ENCODE peak calls at places on chromosomes 7 and 10, in four cellular contexts. M, E, G and A are unnamed samples.

GRCh38 chr7:116955801-116956514 is 2.7 kb downstream of the ST7 start:
- DNase-seq in M (no peak), E (peak), G (no peak), A (no peak)

GRCh38 chr10:123318516-123318915 is 164.3 kb downstream of the BUB3 start:
- DNase-seq in M (no peak), E (no peak), G (no peak), A (no peak)

GRCh38 chr7:44978511-44979366 is at the start of gene MYO1G:
- DNase-seq in M (no peak), E (no peak), G (no peak), A (no peak)

GRCh38 chr10:79097021-79097695 is 28.4 kb downstream of the ZMIZ1 start:
- DNase-seq in M (peak), E (no peak), G (no peak), A (no peak)

GRCh38 chr10:9045311-9045710 is 990.8 kb downstream of the GATA3 start:
- DNase-seq in M (no peak), E (no peak), G (no peak), A (no peak)

GRCh38 chr7:104206841-104207240 is 972 bp downstream of the ORC5 start:
- DNase-seq in M (no peak), E (no peak), G (no peak), A (no peak)

GRCh38 chr7:28207486-28208158 is 27.0 kb upstream of the JAZF1 start:
- DNase-seq in M (no peak), E (no peak), G (no peak), A (no peak)

GRCh38 chr10:48684792-48685651 is at the start of gene WDFY4:
- DNase-seq in M (no peak), E (no peak), G (no peak), A (no peak)

GRCh38 chr7:33743594-33743993 is 161.7 kb upstream of the BMPER start:
- DNase-seq in M (peak), E (peak), G (no peak), A (no peak)

GRCh38 chr7:91157579-91158320 is 106.5 kb upstream of the FZD1 start:
- DNase-seq in M (no peak), E (no peak), G (no peak), A (no peak)

GRCh38 chr10:44988957-44989620 is 10.5 kb upstream of the DEPP1 start:
- DNase-seq in M (no peak), E (no peak), G (no peak), A (no peak)

GRCh38 chr7:11557627-11558026 is 274.4 kb downstream of the THSD7A start:
- DNase-seq in M (no peak), E (peak), G (peak), A (no peak)

GRCh38 chr7:135169141-135169935 is 1.2 kb downstream of the CYREN start:
- DNase-seq in M (peak), E (peak), G (peak), A (no peak)

GRCh38 chr10:76998451-76998850 is 639.2 kb downstream of the KCNMA1 start:
- DNase-seq in M (no peak), E (no peak), G (no peak), A (no peak)

GRCh38 chr7:22854158-22855048 is 31.8 kb upstream of the TOMM7 start:
- DNase-seq in M (peak), E (peak), G (peak), A (peak)

GRCh38 chr7:96837583-96837982 is 127.9 kb upstream of the SEM1 start:
- DNase-seq in M (no peak), E (no peak), G (no peak), A (no peak)

GRCh38 chr10:125060038-125060437 is 100.3 kb downstream of the CTBP2 start:
- DNase-seq in M (peak), E (peak), G (no peak), A (no peak)

GRCh38 chr10:32413513-32413912 is 32.4 kb upstream of the CCDC7 start:
- DNase-seq in M (peak), E (peak), G (no peak), A (no peak)

GRCh38 chr7:155774947-155775346 is 37.3 kb downstream of the SHH start:
- DNase-seq in M (no peak), E (no peak), G (no peak), A (no peak)

GRCh38 chr7:51162724-51163329 is 153.8 kb downstream of the COBL start:
- DNase-seq in M (peak), E (peak), G (peak), A (peak)

GRCh38 chr7:132080967-132081668 is 495.2 kb downstream of the PLXNA4 start:
- DNase-seq in M (peak), E (peak), G (no peak), A (no peak)

GRCh38 chr7:18068745-18069144 is 41.1 kb upstream of the PRPS1L1 start:
- DNase-seq in M (no peak), E (no peak), G (no peak), A (no peak)

GRCh38 chr7:70190266-70190665 is 592.0 kb downstream of the AUTS2 start:
- DNase-seq in M (no peak), E (no peak), G (no peak), A (no peak)

GRCh38 chr10:124911124-124912051 is 30.5 kb upstream of the ZRANB1 start:
- DNase-seq in M (peak), E (peak), G (no peak), A (no peak)

GRCh38 chr7:84195295-84196006 is 862 bp upstream of the SEMA3A start:
- DNase-seq in M (no peak), E (no peak), G (no peak), A (no peak)

GRCh38 chr7:106041140-106041717 is 70.9 kb downstream of the SYPL1 start:
- DNase-seq in M (peak), E (no peak), G (peak), A (peak)

GRCh38 chr10:7170626-7171322 is 240.1 kb downstream of the SFMBT2 start:
- DNase-seq in M (no peak), E (no peak), G (no peak), A (no peak)

GRCh38 chr7:110007316-110007910 is 1083.5 kb upstream of the LRRN3 start:
- DNase-seq in M (no peak), E (no peak), G (no peak), A (no peak)

GRCh38 chr10:46227571-46228075 is 59.2 kb upstream of the ANTXRL start:
- DNase-seq in M (no peak), E (no peak), G (peak), A (no peak)

GRCh38 chr7:21903074-21903786 is 42.5 kb downstream of the CDCA7L start:
- DNase-seq in M (no peak), E (peak), G (no peak), A (no peak)

GRCh38 chr10:13087986-13088618 is 11.9 kb upstream of the OPTN start:
- DNase-seq in M (peak), E (peak), G (no peak), A (no peak)

GRCh38 chr7:19772858-19773337 is 519 bp downstream of the TMEM196 start:
- DNase-seq in M (peak), E (peak), G (peak), A (peak)

DNA sequence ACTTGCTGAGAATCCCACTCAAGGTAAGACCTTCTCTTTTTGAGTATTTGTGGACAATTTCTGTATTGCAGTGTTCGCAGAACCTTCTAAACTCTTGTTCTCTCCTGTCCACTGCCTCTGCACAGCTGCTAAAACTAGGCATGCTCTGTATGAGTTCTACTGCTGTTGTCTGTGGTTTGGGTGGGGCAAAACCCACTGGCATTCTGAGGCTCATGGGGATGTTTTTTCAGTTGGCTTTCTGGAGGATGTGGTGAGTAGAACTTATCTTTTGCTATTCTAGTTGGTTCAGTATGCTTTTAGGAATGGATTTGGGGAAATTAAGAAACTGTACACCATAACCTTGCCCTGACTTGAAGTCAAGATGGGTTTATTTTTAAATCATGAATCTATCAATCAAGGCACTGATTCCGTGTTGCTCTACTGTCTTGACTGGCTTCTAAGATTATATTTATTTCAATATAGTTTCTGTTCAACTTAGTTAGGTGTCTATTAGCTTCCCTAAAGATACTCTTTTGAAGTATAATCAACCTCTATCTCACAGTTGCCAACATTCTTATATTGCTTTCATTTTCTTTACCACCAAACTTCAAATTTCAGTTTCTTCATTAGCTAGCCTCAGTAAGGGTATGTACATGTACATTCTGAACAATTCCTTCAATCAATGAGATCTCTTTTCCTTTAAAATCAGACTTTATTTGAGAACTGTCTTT is 25.0 kb upstream of the C1GALT1 start:
- DNase-seq in M (peak), E (peak), G (no peak), A (no peak)
- TF ChIP-seq CTCF in M (no peak), E (no peak), G (no peak), A (no peak)

GRCh38 chr10:24974978-24975377 is 22.6 kb upstream of the PRTFDC1 start:
- DNase-seq in M (peak), E (peak), G (no peak), A (no peak)
- TF ChIP-seq CTCF in M (peak), E (peak), G (no peak), A (no peak)

DNA sequence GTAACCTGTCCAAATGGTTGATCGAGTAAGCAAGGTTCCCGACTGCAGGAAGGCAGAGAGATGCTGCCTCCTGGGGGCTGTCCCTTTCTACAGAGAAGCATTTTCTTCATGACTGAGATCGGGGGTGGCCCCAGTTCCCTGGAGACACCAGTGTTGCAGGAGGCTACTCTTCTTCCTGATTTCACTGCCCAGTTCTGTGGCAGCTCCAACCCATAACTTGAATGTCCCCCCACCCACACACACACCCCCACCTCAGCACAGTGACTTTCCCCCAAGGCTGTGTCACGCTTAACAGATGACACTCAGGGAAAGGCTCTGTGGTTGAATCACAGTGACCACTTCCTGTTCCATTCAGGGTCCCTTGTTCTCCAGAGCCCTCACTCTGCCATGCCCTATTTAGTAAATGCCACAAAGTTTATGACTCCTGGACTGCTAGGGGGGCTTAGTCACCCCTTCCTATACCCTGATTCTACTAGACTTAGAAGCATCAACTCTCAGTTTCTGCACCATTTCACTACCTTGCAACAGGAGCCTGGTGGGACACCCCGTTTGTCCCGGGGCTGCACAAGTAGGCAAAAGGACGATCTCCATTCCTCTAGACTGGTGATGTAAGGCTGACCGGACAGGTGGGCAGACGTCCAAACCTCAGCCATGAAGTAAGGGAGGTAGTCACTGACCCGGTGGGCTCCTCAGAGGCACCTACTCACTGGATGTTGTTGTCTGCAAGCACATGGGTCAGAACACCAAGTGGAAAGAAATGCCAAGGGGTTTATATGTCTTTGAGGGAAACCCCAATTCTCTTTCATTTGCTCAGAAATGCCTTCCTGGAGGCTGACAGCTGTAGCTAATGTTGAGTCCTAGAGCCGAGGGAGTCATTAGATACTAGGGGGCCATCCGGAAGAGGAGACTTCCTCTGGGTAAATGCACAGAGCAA is 31.3 kb upstream of the SMC3 start:
- DNase-seq in M (peak), E (peak), G (no peak), A (no peak)
- TF ChIP-seq CTCF in M (peak), E (peak), G (no peak), A (peak)

GRCh38 chr10:15262036-15262713 is 93.7 kb upstream of the NMT2 start:
- DNase-seq in M (peak), E (peak), G (no peak), A (no peak)
- TF ChIP-seq CTCF in M (no peak), E (peak), G (no peak), A (peak)

DNA sequence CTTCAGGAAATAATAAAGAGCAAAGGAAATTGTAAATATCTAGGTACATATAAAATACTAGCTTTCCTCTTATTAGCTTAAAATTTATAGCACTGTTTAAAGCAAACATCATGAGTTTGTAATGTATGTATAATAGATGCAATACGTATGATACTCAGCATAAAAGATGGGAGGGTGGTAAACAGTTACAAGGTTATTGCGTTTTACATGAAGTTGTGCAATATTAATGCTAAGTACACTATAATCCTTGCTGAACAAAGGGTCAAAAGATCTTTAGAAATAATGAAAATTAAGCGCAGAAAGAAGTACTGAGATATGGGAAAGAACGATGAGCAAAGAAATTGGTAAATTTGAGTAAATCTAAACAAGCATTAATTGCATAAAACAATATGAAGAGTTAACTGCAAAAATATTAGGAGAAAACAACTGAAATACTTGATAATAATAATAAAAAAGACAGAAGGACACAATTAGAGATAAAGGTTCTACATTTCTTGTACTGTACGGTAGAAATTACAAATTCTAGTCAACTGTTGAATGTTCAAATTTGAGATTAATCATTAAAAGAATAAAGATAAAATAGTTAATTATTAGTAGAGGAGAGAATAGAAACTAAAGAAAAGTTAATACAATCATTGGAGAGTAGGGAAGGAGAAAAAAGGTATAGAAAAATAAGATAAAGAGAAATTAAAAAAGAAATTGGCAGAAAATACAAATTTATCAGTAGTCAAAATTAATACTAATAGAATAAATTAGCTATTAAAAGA is 17.9 kb downstream of the C10orf67 start:
- DNase-seq in M (no peak), E (no peak), G (no peak), A (no peak)
- TF ChIP-seq CTCF in M (no peak), E (no peak), G (no peak), A (no peak)

GRCh38 chr10:119526606-119527592 is 15.6 kb downstream of the RGS10 start:
- DNase-seq in M (peak), E (no peak), G (no peak), A (no peak)
- TF ChIP-seq CTCF in M (no peak), E (no peak), G (peak), A (peak)

GRCh38 chr7:77349141-77349540 is 67.0 kb downstream of the GSAP start:
- DNase-seq in M (peak), E (peak), G (no peak), A (no peak)
- TF ChIP-seq CTCF in M (no peak), E (peak), G (no peak), A (no peak)